ENCODE peak calls at places on chromosomes 11 and 22, in eight cellular contexts. O is heart left ventricle; B is lower lobe of right lung; P is B cell; U is AG04450; D is CD8-positive, alpha-beta T cell; H is CD4-positive, alpha-beta T cell; N is epithelial cell of proximal tubule. R is an unnamed sample.

GRCh38 chr11:67675058-67675747 is 780 bp upstream of the ALDH3B2 start:
- DNase-seq in O (no peak), B (no peak), P (no peak), U (no peak), D (no peak), H (no peak), N (no peak), R (no peak)

GRCh38 chr11:17646451-17647145 is 72.8 kb upstream of the MYOD1 start:
- DNase-seq in O (no peak), B (no peak), P (no peak), U (no peak), D (no peak), H (no peak), N (no peak), R (no peak)

GRCh38 chr11:114269498-114269897 is 26.7 kb upstream of the NNMT start:
- DNase-seq in O (no peak), B (no peak), P (no peak), U (no peak), D (no peak), H (no peak), N (no peak), R (no peak)

GRCh38 chr11:67120881-67121710 is 2.0 kb downstream of the KDM2A start:
- DNase-seq in O (peak), B (no peak), P (peak), U (no peak), D (no peak), H (no peak), N (no peak), R (no peak)

GRCh38 chr11:126219547-126219946 is 8.0 kb downstream of the FAM118B start:
- DNase-seq in O (no peak), B (no peak), P (no peak), U (no peak), D (no peak), H (no peak), N (no peak), R (no peak)

GRCh38 chr11:120929664-120930154 is 94.2 kb upstream of the TBCEL start:
- DNase-seq in O (no peak), B (peak), P (peak), U (no peak), D (no peak), H (no peak), N (no peak), R (peak)

GRCh38 chr11:31340903-31341572 is 28.5 kb downstream of the DCDC1 start:
- DNase-seq in O (no peak), B (no peak), P (no peak), U (no peak), D (no peak), H (no peak), N (no peak), R (peak)

GRCh38 chr11:119210035-119210434 is 3.9 kb downstream of the CBL start:
- DNase-seq in O (no peak), B (no peak), P (no peak), U (no peak), D (no peak), H (no peak), N (no peak), R (no peak)

GRCh38 chr22:33726294-33726711 is 194.0 kb downstream of the LARGE1 start:
- DNase-seq in O (no peak), B (no peak), P (no peak), U (peak), D (no peak), H (no peak), N (no peak), R (no peak)

GRCh38 chr22:35172452-35172851 is 84.8 kb upstream of the HMGXB4 start:
- DNase-seq in O (no peak), B (no peak), P (no peak), U (no peak), D (no peak), H (no peak), N (no peak), R (no peak)

GRCh38 chr11:106091480-106092123 is 14.1 kb downstream of the AASDHPPT start:
- DNase-seq in O (no peak), B (no peak), P (no peak), U (peak), D (no peak), H (no peak), N (no peak), R (no peak)

GRCh38 chr11:2768471-2769408 is 68.9 kb upstream of the KCNQ1OT1 start:
- DNase-seq in O (no peak), B (peak), P (no peak), U (peak), D (no peak), H (peak), N (no peak), R (no peak)

GRCh38 chr11:109789911-109790310 is 303.3 kb upstream of the ZC3H12C start:
- DNase-seq in O (no peak), B (no peak), P (no peak), U (no peak), D (no peak), H (no peak), N (no peak), R (no peak)

GRCh38 chr11:118791961-118792578 is 1.1 kb upstream of the DDX6 start:
- DNase-seq in O (peak), B (peak), P (peak), U (no peak), D (peak), H (peak), N (no peak), R (peak)

GRCh38 chr11:71164621-71165020 is 87.8 kb downstream of the SHANK2 start:
- DNase-seq in O (no peak), B (no peak), P (no peak), U (no peak), D (no peak), H (no peak), N (no peak), R (no peak)

GRCh38 chr11:128686045-128686741 is 7.7 kb upstream of the FLI1 start:
- DNase-seq in O (no peak), B (no peak), P (peak), U (no peak), D (no peak), H (no peak), N (no peak), R (peak)

GRCh38 chr22:35549338-35549737 is 8.7 kb downstream of the RASD2 start:
- DNase-seq in O (peak), B (no peak), P (no peak), U (no peak), D (no peak), H (no peak), N (no peak), R (no peak)

GRCh38 chr22:44665115-44665514 is 36.9 kb upstream of the PRR5 start:
- DNase-seq in O (no peak), B (peak), P (no peak), U (no peak), D (no peak), H (no peak), N (no peak), R (no peak)

GRCh38 chr11:121723261-121723741 is 270.5 kb upstream of the SORL1-AS1 start:
- DNase-seq in O (peak), B (no peak), P (no peak), U (no peak), D (no peak), H (no peak), N (no peak), R (peak)

GRCh38 chr22:32579533-32580220 is 105.1 kb downstream of the FBXO7 start:
- DNase-seq in O (peak), B (peak), P (no peak), U (no peak), D (no peak), H (no peak), N (no peak), R (no peak)

GRCh38 chr22:36741968-36742367 is 34.0 kb downstream of the IFT27 start:
- DNase-seq in O (no peak), B (no peak), P (no peak), U (no peak), D (no peak), H (no peak), N (no peak), R (no peak)

GRCh38 chr22:21628386-21629261 is 1.2 kb downstream of the YDJC start:
- DNase-seq in O (no peak), B (no peak), P (no peak), U (no peak), D (no peak), H (no peak), N (no peak), R (no peak)

GRCh38 chr11:106761240-106761639 is 257.0 kb downstream of the GUCY1A2 start:
- DNase-seq in O (no peak), B (no peak), P (no peak), U (no peak), D (no peak), H (no peak), N (no peak), R (no peak)

GRCh38 chr11:369336-370018 is at the start of gene B4GALNT4:
- DNase-seq in O (no peak), B (peak), P (peak), U (no peak), D (no peak), H (no peak), N (no peak), R (peak)

GRCh38 chr11:59574932-59575904 is 40.4 kb downstream of the OSBP start:
- DNase-seq in O (no peak), B (no peak), P (no peak), U (no peak), D (no peak), H (no peak), N (no peak), R (no peak)

DNA sequence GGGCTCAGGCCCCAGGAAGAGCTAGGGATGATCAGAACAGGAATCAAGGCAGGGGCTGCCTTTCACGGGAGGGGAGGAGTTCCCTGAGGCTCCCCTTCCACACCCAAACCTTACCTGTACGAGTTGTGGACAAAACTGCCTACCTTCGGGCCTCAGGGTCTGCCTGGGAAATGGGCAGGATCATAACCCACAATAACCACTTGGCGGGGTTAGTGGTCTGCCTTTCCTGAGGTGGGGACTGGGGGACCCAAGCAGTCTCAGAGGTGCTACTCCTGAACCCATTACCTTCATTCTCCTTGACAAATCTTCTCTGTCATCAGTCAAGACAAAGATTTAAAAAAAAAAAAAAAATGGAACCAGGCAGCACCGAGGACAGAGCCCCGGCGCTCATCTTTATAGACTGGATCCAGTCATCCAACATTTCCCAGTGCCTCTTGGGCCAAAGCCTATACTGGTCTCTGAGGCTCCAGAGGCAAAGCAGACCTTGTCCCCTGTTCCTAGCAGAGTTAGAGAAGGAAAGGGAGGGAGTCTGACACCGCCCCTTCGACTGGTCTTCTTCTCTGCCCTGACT is 14.2 kb downstream of the P2RY6 start:
- DNase-seq in O (no peak), B (no peak), P (no peak), U (no peak), D (no peak), H (no peak), N (no peak), R (no peak)
- TF ChIP-seq CTCF in O (no peak), B (no peak), P (no peak), U (no peak), D (no peak), H (no peak), N (no peak), R (no peak)

DNA sequence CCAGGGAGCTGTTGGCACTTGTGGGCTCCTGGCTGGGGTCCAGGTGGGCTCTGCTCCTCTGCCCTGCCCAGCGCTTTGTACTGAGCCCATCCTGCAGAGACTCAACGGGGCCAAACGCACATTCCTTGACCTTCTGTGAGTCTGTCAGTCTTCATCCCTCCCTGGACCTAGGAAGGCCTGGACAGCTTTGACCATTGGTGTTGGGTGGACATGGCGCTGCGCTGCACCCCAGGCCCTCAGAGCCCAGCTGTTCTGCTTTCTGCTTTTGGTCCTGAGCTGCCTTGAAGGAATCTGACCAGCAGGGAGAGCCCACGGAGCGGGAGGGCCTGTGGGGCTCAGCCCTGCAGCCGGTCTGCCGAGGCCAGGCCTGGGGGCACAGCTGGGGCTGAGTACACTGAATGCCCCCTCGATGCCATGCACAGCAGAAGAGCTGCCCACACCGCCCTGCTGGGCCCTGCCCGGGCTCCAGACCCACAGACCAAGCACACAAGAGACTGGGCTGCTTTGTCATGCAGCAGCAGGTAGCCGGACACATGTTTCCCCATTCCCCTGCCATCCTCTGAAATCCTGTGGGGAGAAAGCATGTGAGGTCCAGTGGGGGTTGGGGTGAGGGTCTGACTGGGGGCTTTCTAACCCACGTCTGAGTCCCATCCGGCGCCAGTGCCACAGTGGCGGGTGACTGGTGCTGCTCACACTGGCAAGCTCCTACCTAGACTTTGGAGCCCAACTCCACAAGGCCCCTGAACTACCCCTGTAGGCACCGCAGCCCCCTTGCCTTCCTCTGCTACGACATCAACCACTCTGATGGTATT is 24.1 kb upstream of the CCDC188 start:
- DNase-seq in O (no peak), B (no peak), P (no peak), U (no peak), D (no peak), H (no peak), N (no peak), R (no peak)
- TF ChIP-seq CTCF in O (peak), B (no peak), P (no peak), U (peak), D (no peak), H (no peak), N (peak), R (peak)

GRCh38 chr22:46738642-46738960 is 549 bp upstream of the CERK start:
- DNase-seq in O (no peak), B (no peak), P (peak), U (no peak), D (no peak), H (peak), N (no peak), R (no peak)
- TF ChIP-seq CTCF in O (no peak), B (no peak), P (no peak), U (no peak), D (no peak), H (no peak), N (no peak), R (no peak)

GRCh38 chr11:44120169-44120568 is 24.7 kb downstream of the EXT2 start:
- DNase-seq in O (peak), B (no peak), P (no peak), U (no peak), D (no peak), H (no peak), N (no peak), R (no peak)
- TF ChIP-seq CTCF in O (peak), B (no peak), P (no peak), U (peak), D (no peak), H (no peak), N (peak), R (peak)

GRCh38 chr11:69121621-69122336 is 34.0 kb upstream of the SMIM38 start:
- DNase-seq in O (no peak), B (no peak), P (no peak), U (no peak), D (no peak), H (no peak), N (no peak), R (no peak)

GRCh38 chr11:69122337-69122641 is 33.4 kb upstream of the SMIM38 start:
- DNase-seq in O (no peak), B (no peak), P (no peak), U (no peak), D (no peak), H (no peak), N (no peak), R (no peak)

GRCh38 chr11:69122642-69123431 is 32.9 kb upstream of the SMIM38 start:
- DNase-seq in O (peak), B (peak), P (no peak), U (peak), D (peak), H (no peak), N (peak), R (peak)

GRCh38 chr11:69125861-69126260 is 29.9 kb upstream of the SMIM38 start:
- DNase-seq in O (no peak), B (no peak), P (no peak), U (no peak), D (no peak), H (no peak), N (no peak), R (no peak)

GRCh38 chr11:69123593-69124545 is 31.9 kb upstream of the SMIM38 start:
- DNase-seq in O (no peak), B (peak), P (no peak), U (no peak), D (no peak), H (no peak), N (no peak), R (no peak)
- TF ChIP-seq CTCF in O (no peak), B (no peak), P (no peak), U (no peak), D (no peak), H (no peak), N (peak), R (no peak)

GRCh38 chr11:62000539-62001446 is 33.4 kb upstream of the FTH1 start:
- DNase-seq in O (no peak), B (no peak), P (no peak), U (no peak), D (no peak), H (no peak), N (no peak), R (no peak)

GRCh38 chr11:62001450-62002178 is 34.2 kb upstream of the FTH1 start:
- DNase-seq in O (no peak), B (no peak), P (no peak), U (no peak), D (no peak), H (no peak), N (peak), R (no peak)

GRCh38 chr11:61994981-61995380 is 27.5 kb upstream of the FTH1 start:
- DNase-seq in O (no peak), B (no peak), P (no peak), U (no peak), D (no peak), H (no peak), N (no peak), R (no peak)

GRCh38 chr11:61999141-61999975 is 31.9 kb upstream of the FTH1 start:
- DNase-seq in O (no peak), B (no peak), P (no peak), U (no peak), D (no peak), H (no peak), N (no peak), R (no peak)

DNA sequence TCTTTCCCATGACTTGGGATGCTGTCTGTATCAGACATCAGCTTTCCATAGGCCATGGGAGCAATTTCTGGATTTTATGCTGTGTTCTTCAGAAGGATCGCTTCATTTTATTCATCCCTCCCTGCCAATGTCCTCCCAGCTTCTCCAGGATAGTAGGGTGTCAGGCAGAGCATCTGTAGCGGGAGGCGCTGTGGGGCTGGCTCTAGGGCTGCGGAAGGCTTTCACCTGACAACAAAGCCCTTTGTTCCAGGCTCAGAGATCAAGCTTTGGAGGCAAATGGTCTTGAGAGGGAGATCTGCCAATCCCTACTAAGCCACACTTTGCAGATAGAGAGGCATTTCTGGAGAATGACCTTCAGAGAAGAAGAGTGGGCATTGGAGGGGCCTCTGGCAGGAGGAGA is 29.5 kb upstream of the FTH1 start:
- DNase-seq in O (no peak), B (no peak), P (no peak), U (no peak), D (no peak), H (no peak), N (no peak), R (no peak)
- TF ChIP-seq CTCF in O (no peak), B (no peak), P (no peak), U (no peak), D (no peak), H (no peak), N (no peak), R (no peak)

DNA sequence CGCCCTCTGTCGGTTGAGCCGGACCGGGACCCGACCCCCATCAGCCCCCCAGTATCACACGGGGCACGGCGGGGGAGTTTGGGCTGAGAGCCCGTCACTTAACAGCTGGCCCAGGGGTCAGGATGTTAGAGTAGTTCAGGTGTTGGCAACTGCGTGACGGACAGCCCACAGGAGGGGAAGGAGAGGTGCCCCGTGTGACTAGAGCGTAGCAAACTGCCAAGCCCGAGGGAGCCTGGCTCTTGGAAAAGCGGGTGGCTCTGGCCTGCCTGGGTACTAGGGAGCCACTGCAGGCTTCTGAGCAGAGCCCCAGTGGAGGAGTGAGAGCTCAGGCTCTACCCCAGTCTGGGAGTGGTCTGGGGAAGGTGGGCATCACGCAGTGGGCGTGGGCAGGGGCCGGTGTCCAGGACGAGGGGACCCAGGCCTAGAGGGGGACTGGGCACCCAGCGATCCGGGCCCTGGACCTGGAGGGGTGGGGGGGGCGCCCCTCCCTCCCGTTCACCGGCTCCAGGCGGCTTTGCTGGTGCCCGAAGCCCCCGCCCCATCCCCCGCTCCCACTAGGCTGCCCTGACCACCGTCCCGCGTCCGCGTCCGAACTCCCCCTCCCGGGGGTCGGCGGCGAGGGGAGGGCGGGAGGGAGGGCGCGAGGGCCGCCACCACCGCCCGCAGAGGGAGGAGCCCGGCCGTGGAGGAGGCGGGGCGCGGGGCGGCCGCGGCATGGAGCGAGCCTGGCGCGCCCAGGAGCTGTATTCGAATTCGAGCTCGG is 24.4 kb downstream of the SHANK3 start:
- DNase-seq in O (no peak), B (peak), P (no peak), U (no peak), D (no peak), H (no peak), N (no peak), R (peak)
- TF ChIP-seq CTCF in O (peak), B (peak), P (no peak), U (peak), D (no peak), H (no peak), N (peak), R (peak)

R was measured in nephron progenitor cell.